ENCODE peak calls at places on chromosome 11, in six cellular contexts. R, F, I, Q, D and B are unnamed samples.

GRCh38 chr11:65425971-65426838 is 3.6 kb downstream of the NEAT1 start:
- DNase-seq in R (peak; percentile 28), F (peak; percentile 82), I (peak; percentile 36), Q (no peak), D (no peak), B (no peak)

GRCh38 chr11:65215441-65216076 is 33.8 kb downstream of the CAPN1 start:
- DNase-seq in R (no peak), F (no peak), I (no peak), Q (no peak), D (no peak), B (no peak)

GRCh38 chr11:35907648-35908431 is 36.0 kb upstream of the LDLRAD3 start:
- DNase-seq in R (peak; percentile 51), F (peak; percentile 96), I (no peak), Q (no peak), D (no peak), B (peak; percentile 78)

GRCh38 chr11:95443386-95443785 is 212.4 kb upstream of the SESN3 start:
- DNase-seq in R (no peak), F (no peak), I (no peak), Q (no peak), D (no peak), B (no peak)

GRCh38 chr11:12109591-12110196 is 696 bp upstream of the MICAL2 start:
- DNase-seq in R (no peak), F (no peak), I (no peak), Q (no peak), D (no peak), B (no peak)

GRCh38 chr11:19050281-19050680 is 10.2 kb downstream of the MRGPRX2 start:
- DNase-seq in R (no peak), F (no peak), I (no peak), Q (no peak), D (no peak), B (no peak)

GRCh38 chr11:72278911-72279310 is 34.9 kb upstream of the PHOX2A start:
- DNase-seq in R (no peak), F (peak; percentile 51), I (no peak), Q (no peak), D (no peak), B (no peak)

GRCh38 chr11:59173080-59173963 is 1.4 kb downstream of the DTX4 start:
- DNase-seq in R (no peak), F (no peak), I (no peak), Q (no peak), D (peak; percentile 64), B (no peak)

GRCh38 chr11:76683496-76684095 is 13.0 kb upstream of the LRRC32 start:
- DNase-seq in R (no peak), F (no peak), I (no peak), Q (no peak), D (no peak), B (no peak)

GRCh38 chr11:127888396-127888795 is 699.0 kb downstream of the ETS1 start:
- DNase-seq in R (no peak), F (no peak), I (no peak), Q (no peak), D (no peak), B (no peak)

GRCh38 chr11:63277345-63277943 is 34.0 kb upstream of the SLC22A25 start:
- DNase-seq in R (no peak), F (no peak), I (no peak), Q (no peak), D (no peak), B (no peak)

GRCh38 chr11:70203749-70204465 is 811 bp downstream of the FADD start:
- DNase-seq in R (peak; percentile 84), F (peak; percentile 92), I (no peak), Q (peak; percentile 83), D (peak; percentile 73), B (peak; percentile 26)

GRCh38 chr11:74538680-74539079 is 45.2 kb upstream of the LIPT2 start:
- DNase-seq in R (no peak), F (no peak), I (no peak), Q (no peak), D (no peak), B (no peak)

GRCh38 chr11:64107300-64107699 is 58.6 kb downstream of the MACROD1 start:
- DNase-seq in R (no peak), F (no peak), I (no peak), Q (no peak), D (no peak), B (no peak)

GRCh38 chr11:72609045-72609444 is 65.2 kb downstream of the PDE2A start:
- DNase-seq in R (no peak), F (peak; percentile 71), I (no peak), Q (no peak), D (peak; percentile 25), B (no peak)

GRCh38 chr11:115644846-115645245 is 140.6 kb upstream of the CADM1 start:
- DNase-seq in R (no peak), F (no peak), I (no peak), Q (no peak), D (no peak), B (no peak)

GRCh38 chr11:34855754-34856095 is 60.5 kb downstream of the APIP start:
- DNase-seq in R (no peak), F (no peak), I (no peak), Q (no peak), D (no peak), B (no peak)

GRCh38 chr11:35324183-35324582 is 95.2 kb downstream of the SLC1A2 start:
- DNase-seq in R (no peak), F (no peak), I (no peak), Q (no peak), D (no peak), B (no peak)

GRCh38 chr11:5753943-5754342 is at the start of gene OR52N4:
- DNase-seq in R (no peak), F (no peak), I (no peak), Q (no peak), D (no peak), B (no peak)

GRCh38 chr11:111586305-111586915 is 15.8 kb upstream of the SIK2 start:
- DNase-seq in R (no peak), F (peak; percentile 77), I (no peak), Q (peak; percentile 40), D (peak; percentile 60), B (no peak)

GRCh38 chr11:18791175-18792065 is at the start of gene PTPN5:
- DNase-seq in R (no peak), F (peak; percentile 13), I (no peak), Q (no peak), D (no peak), B (no peak)

DNA sequence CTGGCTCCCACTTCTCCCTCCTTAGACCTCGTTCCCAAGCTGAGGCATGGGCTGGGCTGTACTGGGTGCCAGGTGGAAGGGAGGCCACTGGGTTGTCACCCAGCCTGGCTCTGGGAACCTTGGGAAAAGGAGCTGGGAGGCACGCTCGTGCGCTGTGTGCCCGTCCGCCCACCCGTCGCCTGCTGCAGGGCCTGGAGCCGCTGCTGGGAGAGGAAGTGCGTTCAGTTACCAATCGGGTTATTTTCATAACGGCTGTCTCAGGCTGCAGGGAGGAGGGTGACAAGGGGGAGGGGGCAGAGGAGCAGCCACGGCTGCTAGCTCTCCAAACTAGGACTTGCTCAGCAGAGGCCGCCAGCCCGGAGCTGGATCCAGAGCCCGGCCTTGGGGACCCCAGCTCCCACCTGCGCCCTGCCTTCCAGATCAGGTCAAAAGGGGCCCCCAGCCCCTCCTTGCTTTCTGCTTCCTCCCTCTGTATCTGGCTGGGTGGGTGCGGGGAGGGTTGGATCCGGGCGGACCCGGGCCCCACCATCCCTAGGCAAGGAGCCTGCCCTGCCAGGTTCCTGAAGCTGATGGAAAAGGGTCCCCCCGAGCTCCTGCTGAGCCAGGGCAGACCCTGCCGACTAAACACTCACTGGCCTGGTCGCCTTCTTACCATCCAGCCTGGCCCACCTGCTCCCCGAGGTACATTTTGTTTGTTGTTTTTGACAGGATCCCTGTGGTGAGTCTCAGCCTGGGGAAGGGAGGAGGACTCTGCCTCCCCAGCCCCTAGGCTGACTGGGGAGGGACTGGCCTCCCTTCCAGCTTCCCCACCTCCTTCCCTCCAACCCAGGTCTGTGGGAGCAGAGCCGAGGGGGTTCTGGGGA is 14.3 kb downstream of the DGKZ start:
- DNase-seq in R (peak; percentile 58), F (peak; percentile 64), I (no peak), Q (peak; percentile 27), D (no peak), B (peak; percentile 94)
- H3K4me3 ChIP-seq in R (no peak overlapping the region), F (peak overlapping the region; percentile 40), I (peak overlapping the region; percentile 61), Q (peak overlapping the region; percentile 58), D (no peak overlapping the region), B (peak overlapping the region; percentile 75)

GRCh38 chr11:44763111-44763820 is 36.5 kb downstream of the TSPAN18 start:
- DNase-seq in R (no peak), F (peak; percentile 21), I (no peak), Q (no peak), D (no peak), B (no peak)

GRCh38 chr11:44760917-44761545 is 34.3 kb downstream of the TSPAN18 start:
- DNase-seq in R (peak; percentile 90), F (peak; percentile 77), I (no peak), Q (no peak), D (peak; percentile 68), B (peak; percentile 41)

GRCh38 chr11:44760477-44760872 is 33.7 kb downstream of the TSPAN18 start:
- DNase-seq in R (no peak), F (no peak), I (no peak), Q (no peak), D (no peak), B (no peak)

GRCh38 chr11:44759743-44760476 is 33.1 kb downstream of the TSPAN18 start:
- DNase-seq in R (no peak), F (no peak), I (no peak), Q (no peak), D (no peak), B (no peak)

DNA sequence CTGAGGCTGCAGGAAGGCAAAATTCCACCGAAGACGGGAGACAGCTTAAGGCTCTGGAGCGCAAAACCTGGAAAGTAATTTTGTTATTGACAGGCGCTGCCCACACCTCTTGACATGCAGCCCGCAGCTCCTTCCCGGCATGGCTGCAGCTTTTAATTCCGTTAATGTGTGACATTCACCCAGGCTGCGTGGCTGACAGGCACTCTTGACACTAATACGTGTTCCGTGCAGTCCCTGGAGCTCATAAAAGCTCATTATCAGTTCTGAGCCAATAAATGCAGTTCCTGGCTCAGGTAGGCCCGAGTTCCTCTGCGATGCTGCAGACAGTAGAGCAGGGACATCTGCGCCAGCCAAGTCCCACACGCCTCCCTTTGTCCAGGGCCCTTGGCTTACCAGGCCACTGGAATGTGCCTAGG is 34.8 kb downstream of the TSPAN18 start:
- DNase-seq in R (no peak), F (no peak), I (no peak), Q (no peak), D (no peak), B (no peak)
- H3K4me3 ChIP-seq in R (no peak overlapping the region), F (no peak overlapping the region), I (no peak overlapping the region), Q (no peak overlapping the region), D (no peak overlapping the region), B (no peak overlapping the region)

GRCh38 chr11:67440229-67441081 is 2.8 kb downstream of the CORO1B start:
- DNase-seq in R (no peak), F (no peak), I (no peak), Q (no peak), D (no peak), B (no peak)

GRCh38 chr11:67437082-67437821 is at the start of gene PTPRCAP:
- DNase-seq in R (no peak), F (no peak), I (no peak), Q (peak; percentile 73), D (no peak), B (no peak)

GRCh38 chr11:67439321-67440228 is 2.1 kb upstream of the PTPRCAP start:
- DNase-seq in R (peak; percentile 60), F (no peak), I (no peak), Q (no peak), D (no peak), B (no peak)

GRCh38 chr11:67436459-67437081 is 912 bp downstream of the PTPRCAP start:
- DNase-seq in R (peak; percentile 62), F (no peak), I (no peak), Q (peak; percentile 48), D (peak; percentile 57), B (no peak)

GRCh38 chr11:67438121-67438902 is 830 bp upstream of the PTPRCAP start:
- DNase-seq in R (no peak), F (no peak), I (no peak), Q (peak; percentile 74), D (no peak), B (no peak)
- H3K4me3 ChIP-seq in R (no peak overlapping the region), F (no peak overlapping the region), I (peak overlapping the region; percentile 30), Q (peak overlapping the region; percentile 95), D (no peak overlapping the region), B (no peak overlapping the region)

GRCh38 chr11:125170406-125171031 is 6.0 kb downstream of the PKNOX2 start:
- DNase-seq in R (peak; percentile 52), F (peak; percentile 98), I (no peak), Q (no peak), D (no peak), B (peak; percentile 41)
- H3K4me3 ChIP-seq in R (no peak overlapping the region), F (peak overlapping the region; percentile 30), I (no peak overlapping the region), Q (no peak overlapping the region), D (no peak overlapping the region), B (peak overlapping the region; percentile 24)